ENCODE peak calls at places on chromosomes 5 and 9, in six cellular contexts. X, F, E, H, C and T are unnamed samples.

GRCh38 chr9:133406480-133407307 is 11.1 kb downstream of the REXO4 start:
- DNase-seq in X (peak), F (peak), E (peak), H (peak), C (peak), T (peak)

GRCh38 chr9:70480405-70480980 is 66.0 kb upstream of the KLF9 start:
- DNase-seq in X (no peak), F (no peak), E (no peak), H (peak), C (peak), T (peak)

GRCh38 chr5:151572657-151573368 is 18.3 kb downstream of the FAT2 start:
- DNase-seq in X (no peak), F (no peak), E (no peak), H (no peak), C (no peak), T (no peak)

GRCh38 chr5:380701-381309 is 59.3 kb downstream of the AHRR start:
- DNase-seq in X (no peak), F (no peak), E (no peak), H (no peak), C (no peak), T (no peak)

GRCh38 chr5:64532212-64532611 is 26.4 kb downstream of the RGS7BP start:
- DNase-seq in X (no peak), F (no peak), E (no peak), H (no peak), C (no peak), T (no peak)

GRCh38 chr9:97956365-97956764 is 18.4 kb upstream of the HEMGN start:
- DNase-seq in X (no peak), F (no peak), E (no peak), H (no peak), C (no peak), T (no peak)

GRCh38 chr5:53963958-53964357 is 346.4 kb downstream of the ARL15 start:
- DNase-seq in X (no peak), F (no peak), E (no peak), H (no peak), C (no peak), T (no peak)

GRCh38 chr5:42583322-42583721 is 160.1 kb downstream of the GHR start:
- DNase-seq in X (peak), F (peak), E (peak), H (peak), C (peak), T (peak)

GRCh38 chr9:91483835-91484234 is 60.2 kb upstream of the NFIL3 start:
- DNase-seq in X (no peak), F (no peak), E (no peak), H (no peak), C (no peak), T (no peak)

GRCh38 chr5:36374275-36374862 is 72.7 kb upstream of the RANBP3L start:
- DNase-seq in X (no peak), F (no peak), E (no peak), H (no peak), C (peak), T (peak)

GRCh38 chr9:71968541-71969090 is 57.2 kb downstream of the C9orf85 start:
- DNase-seq in X (no peak), F (no peak), E (no peak), H (no peak), C (no peak), T (no peak)

GRCh38 chr5:160229190-160229742 is at the start of gene FABP6:
- DNase-seq in X (no peak), F (no peak), E (no peak), H (no peak), C (no peak), T (no peak)

GRCh38 chr9:124708633-124709032 is 62.5 kb downstream of the NR6A1 start:
- DNase-seq in X (no peak), F (no peak), E (no peak), H (no peak), C (peak), T (no peak)

GRCh38 chr5:14249258-14250093 is 106.3 kb downstream of the TRIO start:
- DNase-seq in X (no peak), F (no peak), E (no peak), H (no peak), C (no peak), T (no peak)

GRCh38 chr9:10062629-10063395 is 550.0 kb downstream of the PTPRD start:
- DNase-seq in X (no peak), F (no peak), E (no peak), H (no peak), C (peak), T (no peak)

GRCh38 chr5:149039501-149039900 is 23.4 kb downstream of the SH3TC2 start:
- DNase-seq in X (no peak), F (no peak), E (no peak), H (no peak), C (no peak), T (no peak)

GRCh38 chr9:101427957-101428655 is 7.5 kb downstream of the ALDOB start:
- DNase-seq in X (no peak), F (no peak), E (no peak), H (no peak), C (no peak), T (no peak)

GRCh38 chr9:133907302-133907880 is 84.7 kb downstream of the VAV2 start:
- DNase-seq in X (no peak), F (no peak), E (no peak), H (no peak), C (no peak), T (peak)

GRCh38 chr5:172407861-172408260 is 46.5 kb downstream of the SH3PXD2B start:
- DNase-seq in X (no peak), F (no peak), E (no peak), H (no peak), C (no peak), T (no peak)

GRCh38 chr5:170896779-170897178 is 35.0 kb downstream of the RANBP17 start:
- DNase-seq in X (no peak), F (no peak), E (no peak), H (no peak), C (no peak), T (peak)

GRCh38 chr9:114156311-114156657 is 947 bp downstream of the COL27A1 start:
- DNase-seq in X (no peak), F (no peak), E (no peak), H (no peak), C (peak), T (no peak)

GRCh38 chr9:124260769-124261603 is 3.2 kb downstream of the NEK6 start:
- DNase-seq in X (no peak), F (no peak), E (no peak), H (no peak), C (peak), T (no peak)

GRCh38 chr5:128193676-128194390 is 110.3 kb downstream of the SLC12A2 start:
- DNase-seq in X (no peak), F (no peak), E (no peak), H (no peak), C (no peak), T (no peak)

GRCh38 chr9:136857606-136858412 is 5.7 kb downstream of the MAMDC4 start:
- DNase-seq in X (no peak), F (no peak), E (peak), H (peak), C (no peak), T (no peak)

GRCh38 chr5:14420136-14420808 is 161.3 kb upstream of the OTULINL start:
- DNase-seq in X (no peak), F (no peak), E (no peak), H (no peak), C (peak), T (no peak)

GRCh38 chr9:34403554-34404380 is 27.1 kb upstream of the MYORG start:
- DNase-seq in X (no peak), F (no peak), E (peak), H (peak), C (peak), T (peak)

GRCh38 chr9:89115426-89115825 is 63.2 kb downstream of the SHC3 start:
- DNase-seq in X (no peak), F (no peak), E (no peak), H (no peak), C (no peak), T (no peak)

GRCh38 chr5:134594797-134595457 is 37.7 kb downstream of the SAR1B start:
- DNase-seq in X (peak), F (no peak), E (no peak), H (no peak), C (no peak), T (no peak)

GRCh38 chr5:220008-220407 is 1.9 kb downstream of the SDHA start:
- DNase-seq in X (peak), F (no peak), E (no peak), H (no peak), C (no peak), T (no peak)

GRCh38 chr9:130062750-130063149 is 9.0 kb downstream of the GPR107 start:
- DNase-seq in X (no peak), F (no peak), E (no peak), H (no peak), C (no peak), T (no peak)

GRCh38 chr9:130660683-130661460 is 3.5 kb upstream of the PRDM12 start:
- DNase-seq in X (no peak), F (no peak), E (no peak), H (no peak), C (no peak), T (no peak)

GRCh38 chr9:110601098-110601497 is 21.6 kb upstream of the SVEP1 start:
- DNase-seq in X (no peak), F (no peak), E (no peak), H (no peak), C (no peak), T (no peak)

GRCh38 chr5:67104859-67105258 is 91.7 kb downstream of the CD180 start:
- DNase-seq in X (no peak), F (no peak), E (no peak), H (no peak), C (no peak), T (no peak)